ENCODE peak calls at places on chromosomes 7 and 10, in five cellular contexts. X, U, W, H and J are unnamed samples.

GRCh38 chr7:17680026-17680425 is 260.3 kb downstream of the SNX13 start:
- DNase-seq in X (no peak), U (no peak), W (no peak), H (no peak), J (no peak)

GRCh38 chr10:102718220-102718619 is 3.8 kb downstream of the SFXN2 start:
- DNase-seq in X (no peak), U (no peak), W (no peak), H (peak; percentile 30), J (peak; percentile 44)

GRCh38 chr10:60490013-60490412 is 100.3 kb upstream of the ANK3 start:
- DNase-seq in X (no peak), U (no peak), W (no peak), H (no peak), J (no peak)

GRCh38 chr10:114811769-114812353 is 9.7 kb upstream of the FHIP2A start:
- DNase-seq in X (no peak), U (no peak), W (no peak), H (peak; percentile 9), J (no peak)

GRCh38 chr7:100957832-100958421 is 8.6 kb downstream of the MUC3A start:
- DNase-seq in X (no peak), U (no peak), W (no peak), H (no peak), J (no peak)

GRCh38 chr7:130086938-130087337 is 16.6 kb downstream of the KLHDC10 start:
- DNase-seq in X (no peak), U (no peak), W (no peak), H (no peak), J (no peak)

GRCh38 chr7:104943502-104944343 is 70.3 kb upstream of the KMT2E start:
- DNase-seq in X (peak; percentile 62), U (peak; percentile 96), W (peak; percentile 70), H (peak; percentile 83), J (peak; percentile 24)

GRCh38 chr7:114150704-114151103 is 231.9 kb upstream of the PPP1R3A start:
- DNase-seq in X (no peak), U (no peak), W (no peak), H (no peak), J (no peak)

GRCh38 chr7:74604326-74605020 is 53.0 kb upstream of the GTF2I start:
- DNase-seq in X (no peak), U (peak; percentile 71), W (peak; percentile 25), H (no peak), J (no peak)

GRCh38 chr7:24715661-24716479 is 41.4 kb downstream of the GSDME start:
- DNase-seq in X (no peak), U (no peak), W (no peak), H (peak; percentile 86), J (no peak)

GRCh38 chr10:35203744-35204143 is 77.1 kb downstream of the CREM start:
- DNase-seq in X (no peak), U (no peak), W (no peak), H (no peak), J (no peak)

GRCh38 chr10:68900427-68901105 is 549 bp upstream of the DDX50 start:
- DNase-seq in X (no peak), U (no peak), W (peak; percentile 71), H (no peak), J (no peak)

GRCh38 chr7:55463863-55464262 is 98.7 kb downstream of the LANCL2 start:
- DNase-seq in X (no peak), U (no peak), W (no peak), H (no peak), J (no peak)

GRCh38 chr7:1668486-1668931 is 1.6 kb upstream of the ELFN1 start:
- DNase-seq in X (no peak), U (peak; percentile 27), W (peak; percentile 14), H (no peak), J (peak; percentile 48)

GRCh38 chr10:25026463-25026862 is 10.1 kb downstream of the THNSL1 start:
- DNase-seq in X (no peak), U (no peak), W (no peak), H (no peak), J (no peak)

GRCh38 chr7:131948434-131949053 is 392.1 kb upstream of the PODXL start:
- DNase-seq in X (no peak), U (peak; percentile 34), W (no peak), H (no peak), J (no peak)

GRCh38 chr10:124152781-124153600 is 59.6 kb upstream of the CHST15 start:
- DNase-seq in X (peak; percentile 38), U (peak; percentile 84), W (peak; percentile 91), H (peak; percentile 75), J (no peak)

GRCh38 chr7:140478361-140479061 is 794 bp downstream of the MKRN1 start:
- DNase-seq in X (peak; percentile 67), U (no peak), W (no peak), H (peak; percentile 78), J (peak; percentile 49)

GRCh38 chr10:8044908-8045727 is 9.4 kb upstream of the GATA3 start:
- DNase-seq in X (no peak), U (peak; percentile 55), W (no peak), H (no peak), J (peak; percentile 61)

GRCh38 chr7:128381161-128381821 is 19.8 kb upstream of the PRRT4 start:
- DNase-seq in X (no peak), U (peak; percentile 27), W (no peak), H (peak; percentile 72), J (no peak)

GRCh38 chr7:151317936-151318335 is 23.7 kb upstream of the NUB1 start:
- DNase-seq in X (no peak), U (no peak), W (no peak), H (no peak), J (no peak)

GRCh38 chr10:126905776-126906703 is 812 bp downstream of the DOCK1 start:
- DNase-seq in X (no peak), U (no peak), W (no peak), H (no peak), J (no peak)

GRCh38 chr7:17521437-17521836 is 223.0 kb downstream of the AHR start:
- DNase-seq in X (no peak), U (no peak), W (no peak), H (no peak), J (no peak)

GRCh38 chr7:151550601-151551286 is 31.0 kb upstream of the RHEB start:
- DNase-seq in X (no peak), U (peak; percentile 12), W (peak; percentile 64), H (no peak), J (no peak)

GRCh38 chr7:43384585-43385308 is 198.2 kb upstream of the STK17A start:
- DNase-seq in X (no peak), U (no peak), W (no peak), H (no peak), J (no peak)

GRCh38 chr10:103666751-103667150 is 173.2 kb downstream of the NEURL1 start:
- DNase-seq in X (no peak), U (no peak), W (no peak), H (no peak), J (no peak)

GRCh38 chr7:118590107-118590506 is 365.6 kb downstream of the ANKRD7 start:
- DNase-seq in X (no peak), U (peak; percentile 7), W (no peak), H (peak; percentile 75), J (no peak)